ENCODE peak calls at places on chromosomes 11 and 22, in seven cellular contexts. One of them, this sample, is unnamed.

GRCh38 chr11:123020968-123021367 is 39.3 kb upstream of the BSX start:
- DNase-seq in psoas muscle: no peak
- DNase-seq in neural crest cell: peak; percentile 4
- DNase-seq in foreskin fibroblast: peak; percentile 24
- DNase-seq in neural progenitor cell: peak; percentile 73
- DNase-seq in mucosa of descending colon: no peak
- DNase-seq in endodermal cell: peak; percentile 72
- DNase-seq in this sample: no peak

GRCh38 chr11:100706179-100706578 is 19.1 kb downstream of the ARHGAP42 start:
- DNase-seq in psoas muscle: no peak
- DNase-seq in neural crest cell: no peak
- DNase-seq in foreskin fibroblast: no peak
- DNase-seq in neural progenitor cell: no peak
- DNase-seq in mucosa of descending colon: no peak
- DNase-seq in endodermal cell: no peak
- DNase-seq in this sample: no peak

GRCh38 chr22:24417901-24418641 is 9.3 kb upstream of the ADORA2A start:
- DNase-seq in psoas muscle: no peak
- DNase-seq in neural crest cell: no peak
- DNase-seq in foreskin fibroblast: peak; percentile 33
- DNase-seq in neural progenitor cell: no peak
- DNase-seq in mucosa of descending colon: no peak
- DNase-seq in endodermal cell: no peak
- DNase-seq in this sample: no peak

GRCh38 chr22:19108807-19109197 is 13.4 kb downstream of the DGCR2 start:
- DNase-seq in psoas muscle: no peak
- DNase-seq in neural crest cell: no peak
- DNase-seq in foreskin fibroblast: no peak
- DNase-seq in neural progenitor cell: no peak
- DNase-seq in mucosa of descending colon: no peak
- DNase-seq in endodermal cell: no peak
- DNase-seq in this sample: no peak

GRCh38 chr11:122696662-122697061 is 41.1 kb downstream of the UBASH3B start:
- DNase-seq in psoas muscle: no peak
- DNase-seq in neural crest cell: no peak
- DNase-seq in foreskin fibroblast: no peak
- DNase-seq in neural progenitor cell: no peak
- DNase-seq in mucosa of descending colon: peak; percentile 58
- DNase-seq in endodermal cell: no peak
- DNase-seq in this sample: no peak

GRCh38 chr11:32450372-32450771 is 15.0 kb upstream of the WT1 start:
- DNase-seq in psoas muscle: no peak
- DNase-seq in neural crest cell: no peak
- DNase-seq in foreskin fibroblast: no peak
- DNase-seq in neural progenitor cell: no peak
- DNase-seq in mucosa of descending colon: no peak
- DNase-seq in endodermal cell: no peak
- DNase-seq in this sample: no peak

GRCh38 chr22:23237841-23238240 is 57.5 kb downstream of the BCR start:
- DNase-seq in psoas muscle: no peak
- DNase-seq in neural crest cell: no peak
- DNase-seq in foreskin fibroblast: no peak
- DNase-seq in neural progenitor cell: no peak
- DNase-seq in mucosa of descending colon: peak; percentile 20
- DNase-seq in endodermal cell: no peak
- DNase-seq in this sample: no peak

GRCh38 chr11:18768472-18768901 is 23.1 kb downstream of the PTPN5 start:
- DNase-seq in psoas muscle: no peak
- DNase-seq in neural crest cell: no peak
- DNase-seq in foreskin fibroblast: no peak
- DNase-seq in neural progenitor cell: no peak
- DNase-seq in mucosa of descending colon: no peak
- DNase-seq in endodermal cell: no peak
- DNase-seq in this sample: no peak

GRCh38 chr22:21711851-21712250 is 23.7 kb downstream of the YPEL1 start:
- DNase-seq in psoas muscle: no peak
- DNase-seq in neural crest cell: no peak
- DNase-seq in foreskin fibroblast: no peak
- DNase-seq in neural progenitor cell: no peak
- DNase-seq in mucosa of descending colon: no peak
- DNase-seq in endodermal cell: no peak
- DNase-seq in this sample: no peak

GRCh38 chr22:20591660-20592310 is 84.4 kb downstream of the MED15 start:
- DNase-seq in psoas muscle: no peak
- DNase-seq in neural crest cell: no peak
- DNase-seq in foreskin fibroblast: peak; percentile 32
- DNase-seq in neural progenitor cell: peak; percentile 63
- DNase-seq in mucosa of descending colon: no peak
- DNase-seq in endodermal cell: peak; percentile 81
- DNase-seq in this sample: no peak

GRCh38 chr11:86138958-86139357 is 70.1 kb upstream of the PICALM start:
- DNase-seq in psoas muscle: no peak
- DNase-seq in neural crest cell: no peak
- DNase-seq in foreskin fibroblast: no peak
- DNase-seq in neural progenitor cell: no peak
- DNase-seq in mucosa of descending colon: no peak
- DNase-seq in endodermal cell: no peak
- DNase-seq in this sample: no peak

DNA sequence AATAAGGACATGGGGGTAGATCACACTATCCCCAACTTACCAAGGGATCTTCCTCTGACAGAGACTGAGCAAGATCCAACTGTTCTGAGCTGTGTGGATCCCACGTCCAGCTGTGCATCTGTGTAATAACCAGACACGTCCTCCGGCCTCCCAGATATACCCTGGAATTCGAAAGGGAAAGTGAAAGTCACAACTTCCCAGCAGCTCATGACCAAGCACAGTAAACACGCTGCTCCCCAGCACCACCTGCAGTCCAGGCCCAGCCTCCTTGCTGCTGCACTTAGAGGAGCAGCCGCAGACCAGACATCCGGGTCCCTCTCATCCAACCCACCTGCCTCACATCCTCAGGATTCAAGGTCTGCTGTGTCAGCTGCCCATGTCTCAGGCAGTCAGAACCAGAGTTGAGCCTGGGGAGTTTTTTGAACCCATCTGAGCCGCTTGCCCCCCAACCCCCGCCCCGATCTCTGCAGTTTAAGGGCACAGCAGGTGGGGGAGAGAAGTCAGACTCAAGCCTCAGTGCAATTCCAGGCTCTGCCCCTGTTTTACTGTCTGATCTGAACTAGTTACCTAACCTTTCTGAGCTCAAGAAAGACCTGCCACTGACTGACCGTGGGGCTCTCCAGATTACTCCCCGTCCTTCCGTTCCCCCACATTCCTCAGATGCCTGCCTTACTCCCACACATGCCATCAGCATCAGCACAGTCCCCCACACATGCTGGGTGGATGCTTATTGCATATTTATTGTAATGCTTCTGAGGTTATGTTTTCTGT is at the start of gene APOL2:
- DNase-seq in psoas muscle: peak; percentile 92
- DNase-seq in neural crest cell: peak; percentile 71
- DNase-seq in foreskin fibroblast: peak; percentile 88
- DNase-seq in neural progenitor cell: peak; percentile 85
- DNase-seq in mucosa of descending colon: peak; percentile 94
- DNase-seq in endodermal cell: peak; percentile 97
- DNase-seq in this sample: peak; percentile 66
- TF ChIP-seq CTCF in psoas muscle: peak; percentile 74
- TF ChIP-seq CTCF in neural crest cell: peak; percentile 68
- TF ChIP-seq CTCF in foreskin fibroblast: peak; percentile 76
- TF ChIP-seq CTCF in neural progenitor cell: peak; percentile 58
- TF ChIP-seq CTCF in mucosa of descending colon: peak; percentile 79
- TF ChIP-seq CTCF in endodermal cell: peak; percentile 76
- TF ChIP-seq CTCF in this sample: peak; percentile 86

GRCh38 chr11:72741429-72741833 is 10.8 kb downstream of the ARAP1 start:
- DNase-seq in psoas muscle: peak; percentile 63
- DNase-seq in neural crest cell: peak; percentile 31
- DNase-seq in foreskin fibroblast: no peak
- DNase-seq in neural progenitor cell: peak; percentile 38
- DNase-seq in mucosa of descending colon: peak; percentile 75
- DNase-seq in endodermal cell: no peak
- DNase-seq in this sample: no peak
- TF ChIP-seq CTCF in psoas muscle: no peak
- TF ChIP-seq CTCF in neural crest cell: no peak
- TF ChIP-seq CTCF in foreskin fibroblast: no peak
- TF ChIP-seq CTCF in neural progenitor cell: no peak
- TF ChIP-seq CTCF in mucosa of descending colon: no peak
- TF ChIP-seq CTCF in endodermal cell: peak; percentile 43
- TF ChIP-seq CTCF in this sample: no peak

GRCh38 chr11:64314146-64314804 is 3.1 kb downstream of the TRMT112 start:
- DNase-seq in psoas muscle: no peak
- DNase-seq in neural crest cell: no peak
- DNase-seq in foreskin fibroblast: no peak
- DNase-seq in neural progenitor cell: no peak
- DNase-seq in mucosa of descending colon: no peak
- DNase-seq in endodermal cell: no peak
- DNase-seq in this sample: no peak
- TF ChIP-seq CTCF in psoas muscle: no peak
- TF ChIP-seq CTCF in neural crest cell: peak; percentile 41
- TF ChIP-seq CTCF in foreskin fibroblast: peak; percentile 23
- TF ChIP-seq CTCF in neural progenitor cell: no peak
- TF ChIP-seq CTCF in mucosa of descending colon: no peak
- TF ChIP-seq CTCF in endodermal cell: peak; percentile 62
- TF ChIP-seq CTCF in this sample: peak; percentile 21

GRCh38 chr11:92071660-92072059 is 153.0 kb upstream of the FAT3 start:
- DNase-seq in psoas muscle: no peak
- DNase-seq in neural crest cell: no peak
- DNase-seq in foreskin fibroblast: no peak
- DNase-seq in neural progenitor cell: no peak
- DNase-seq in mucosa of descending colon: no peak
- DNase-seq in endodermal cell: no peak
- DNase-seq in this sample: no peak

DNA sequence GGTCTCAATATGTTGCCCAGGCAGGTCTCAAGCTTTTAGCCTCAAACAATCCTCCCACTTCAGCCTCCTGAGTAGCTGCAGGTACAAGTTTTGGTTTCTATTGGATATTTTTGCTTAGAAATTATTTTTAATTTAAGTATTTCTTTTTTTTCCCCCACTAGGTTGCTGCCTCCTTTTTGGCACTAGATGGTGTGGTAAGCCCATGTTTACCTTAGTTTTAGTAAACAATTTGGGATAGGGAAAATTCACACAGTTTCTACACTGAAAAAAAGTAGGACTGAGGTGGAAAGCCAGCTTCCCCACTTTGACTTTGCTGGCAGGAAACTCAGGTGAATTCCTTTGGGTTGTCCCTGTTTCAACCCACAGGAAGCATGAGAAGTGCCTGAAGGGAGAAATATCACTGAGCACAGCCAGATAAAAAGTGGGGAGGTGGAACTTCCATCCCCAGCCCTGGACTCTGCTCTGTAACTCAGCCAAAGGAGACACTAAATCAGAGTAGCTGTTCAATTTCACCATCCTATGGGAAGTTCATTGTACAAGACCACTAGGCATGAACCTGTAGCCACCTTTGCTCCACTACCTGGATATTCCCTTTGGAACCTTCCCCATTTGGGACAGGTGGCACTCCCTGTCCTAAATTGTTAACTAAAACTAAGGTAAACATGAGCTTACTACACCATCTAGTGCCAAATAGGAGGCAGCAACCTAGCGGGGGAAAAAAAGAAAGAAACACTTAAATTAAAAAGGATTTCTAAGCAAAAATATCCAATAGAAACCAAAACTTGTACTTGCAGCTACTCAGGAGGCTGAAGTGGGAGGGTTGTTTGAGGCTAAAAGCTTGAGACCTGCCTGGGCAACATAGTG is 154.4 kb upstream of the FAT3 start:
- DNase-seq in psoas muscle: no peak
- DNase-seq in neural crest cell: no peak
- DNase-seq in foreskin fibroblast: no peak
- DNase-seq in neural progenitor cell: no peak
- DNase-seq in mucosa of descending colon: no peak
- DNase-seq in endodermal cell: no peak
- DNase-seq in this sample: no peak
- TF ChIP-seq CTCF in psoas muscle: no peak
- TF ChIP-seq CTCF in neural crest cell: peak; percentile 39
- TF ChIP-seq CTCF in foreskin fibroblast: peak; percentile 19
- TF ChIP-seq CTCF in neural progenitor cell: peak; percentile 19
- TF ChIP-seq CTCF in mucosa of descending colon: no peak
- TF ChIP-seq CTCF in endodermal cell: peak; percentile 42
- TF ChIP-seq CTCF in this sample: peak; percentile 33

GRCh38 chr11:8785998-8786397 is 103.4 kb downstream of the RPL27A start:
- DNase-seq in psoas muscle: no peak
- DNase-seq in neural crest cell: no peak
- DNase-seq in foreskin fibroblast: no peak
- DNase-seq in neural progenitor cell: no peak
- DNase-seq in mucosa of descending colon: no peak
- DNase-seq in endodermal cell: no peak
- DNase-seq in this sample: no peak

GRCh38 chr11:8785457-8785856 is 102.9 kb downstream of the RPL27A start:
- DNase-seq in psoas muscle: no peak
- DNase-seq in neural crest cell: no peak
- DNase-seq in foreskin fibroblast: no peak
- DNase-seq in neural progenitor cell: no peak
- DNase-seq in mucosa of descending colon: no peak
- DNase-seq in endodermal cell: peak; percentile 33
- DNase-seq in this sample: no peak

GRCh38 chr11:8788616-8789015 is 106.0 kb downstream of the RPL27A start:
- DNase-seq in psoas muscle: no peak
- DNase-seq in neural crest cell: no peak
- DNase-seq in foreskin fibroblast: no peak
- DNase-seq in neural progenitor cell: no peak
- DNase-seq in mucosa of descending colon: no peak
- DNase-seq in endodermal cell: no peak
- DNase-seq in this sample: no peak

GRCh38 chr11:8787372-8787771 is 104.8 kb downstream of the RPL27A start:
- DNase-seq in psoas muscle: no peak
- DNase-seq in neural crest cell: no peak
- DNase-seq in foreskin fibroblast: no peak
- DNase-seq in neural progenitor cell: no peak
- DNase-seq in mucosa of descending colon: no peak
- DNase-seq in endodermal cell: peak; percentile 46
- DNase-seq in this sample: no peak

GRCh38 chr11:8786933-8787332 is 104.3 kb downstream of the RPL27A start:
- DNase-seq in psoas muscle: no peak
- DNase-seq in neural crest cell: no peak
- DNase-seq in foreskin fibroblast: no peak
- DNase-seq in neural progenitor cell: no peak
- DNase-seq in mucosa of descending colon: no peak
- DNase-seq in endodermal cell: no peak
- DNase-seq in this sample: no peak
- TF ChIP-seq CTCF in psoas muscle: peak; percentile 11
- TF ChIP-seq CTCF in neural crest cell: peak; percentile 49
- TF ChIP-seq CTCF in foreskin fibroblast: peak; percentile 14
- TF ChIP-seq CTCF in neural progenitor cell: no peak
- TF ChIP-seq CTCF in mucosa of descending colon: no peak
- TF ChIP-seq CTCF in endodermal cell: peak; percentile 56
- TF ChIP-seq CTCF in this sample: peak; percentile 29

This sample was measured in BJ.